ENCODE peak calls at places on chromosomes 4 and X, in five cellular contexts. A is NCI-H1417; T is activated CD4-positive, alpha-beta T cell treated with anti-CD3 and anti-CD28 coated beads, Interleukin-2, amount 10 ng/mL, durations not matched to agents 7 days and 5 days; R is T-helper 1 cell; O is lung microvascular endothelial cell. H is an unnamed sample.

GRCh38 chr4:57090099-57090498 is 20.1 kb downstream of the IGFBP7 start:
- DNase-seq in A (no peak), T (no peak), R (no peak), O (peak; percentile 81), H (no peak)

GRCh38 chr4:109184421-109184956 is 118.0 kb downstream of the COL25A1 start:
- DNase-seq in A (no peak), T (no peak), R (no peak), O (peak; percentile 42), H (no peak)

GRCh38 chr4:6857009-6857882 is 52.4 kb upstream of the TBC1D14 start:
- DNase-seq in A (no peak), T (no peak), R (no peak), O (no peak), H (no peak)

GRCh38 chr4:168514249-168514852 is 17.5 kb downstream of the PALLD start:
- DNase-seq in A (peak; percentile 60), T (no peak), R (peak; percentile 14), O (peak; percentile 44), H (no peak)

GRCh38 chr4:51842167-51842553 is 793 bp upstream of the DCUN1D4 start:
- DNase-seq in A (no peak), T (peak; percentile 7), R (no peak), O (peak; percentile 3), H (no peak)

GRCh38 chrX:25810202-25810601 is 327.9 kb upstream of the MAGEB18 start:
- DNase-seq in A (no peak), T (no peak), R (no peak), O (peak; percentile 16), H (no peak)

GRCh38 chr4:19729873-19730735 is 521.6 kb upstream of the SLIT2 start:
- DNase-seq in A (no peak), T (no peak), R (no peak), O (peak; percentile 94), H (no peak)

GRCh38 chr4:151671541-151672059 is 89.2 kb downstream of the GATB start:
- DNase-seq in A (no peak), T (no peak), R (no peak), O (no peak), H (no peak)

GRCh38 chrX:30533261-30533660 is 44.3 kb downstream of the TASL start:
- DNase-seq in A (no peak), T (no peak), R (no peak), O (no peak), H (no peak)

GRCh38 chr4:171727185-171727584 is 86.0 kb upstream of the GALNTL6 start:
- DNase-seq in A (no peak), T (no peak), R (no peak), O (no peak), H (no peak)

GRCh38 chr4:6695660-6696581 is 2.2 kb downstream of the S100P start:
- DNase-seq in A (peak; percentile 53), T (peak; percentile 82), R (peak; percentile 91), O (no peak), H (no peak)

GRCh38 chrX:142089193-142089592 is 115.9 kb downstream of the MAGEC2 start:
- DNase-seq in A (peak; percentile 23), T (no peak), R (no peak), O (no peak), H (no peak)

GRCh38 chr4:48016141-48017107 is at the start of the genes CNGA1 and NIPAL1:
- DNase-seq in A (peak; percentile 91), T (peak; percentile 53), R (peak; percentile 12), O (peak; percentile 35), H (no peak)

GRCh38 chr4:123110147-123110546 is 187.8 kb upstream of the NUDT6 start:
- DNase-seq in A (no peak), T (no peak), R (no peak), O (no peak), H (no peak)

GRCh38 chr4:125045311-125045710 is 269.4 kb upstream of the FAT4 start:
- DNase-seq in A (no peak), T (no peak), R (no peak), O (no peak), H (no peak)

GRCh38 chr4:4490041-4490440 is 51.8 kb downstream of the STX18 start:
- DNase-seq in A (no peak), T (no peak), R (no peak), O (no peak), H (no peak)

GRCh38 chrX:31658360-31658759 is 586.5 kb upstream of the FTHL17 start:
- DNase-seq in A (peak; percentile 69), T (no peak), R (no peak), O (peak; percentile 23), H (no peak)

GRCh38 chr4:63296773-63297172 is 1112.5 kb downstream of the TECRL start:
- DNase-seq in A (peak; percentile 62), T (no peak), R (no peak), O (no peak), H (no peak)

GRCh38 chrX:14056201-14056600 is 26.5 kb upstream of the GEMIN8 start:
- DNase-seq in A (no peak), T (no peak), R (no peak), O (no peak), H (no peak)

GRCh38 chrX:153644356-153645125 is 2.5 kb upstream of the DUSP9 start:
- DNase-seq in A (peak; percentile 5), T (no peak), R (no peak), O (no peak), H (no peak)

GRCh38 chr4:41155194-41155830 is 59.0 kb downstream of the APBB2 start:
- DNase-seq in A (no peak), T (no peak), R (no peak), O (peak; percentile 86), H (peak; percentile 39)

GRCh38 chrX:48071064-48071985 is at the start of gene ZNF630:
- DNase-seq in A (peak; percentile 84), T (peak; percentile 41), R (peak; percentile 65), O (peak; percentile 26), H (peak; percentile 9)

GRCh38 chr4:66000500-66001117 is 330.3 kb upstream of the EPHA5 start:
- DNase-seq in A (peak; percentile 56), T (no peak), R (no peak), O (no peak), H (no peak)

GRCh38 chr4:105145913-105146285 is 777 bp upstream of the TET2 start:
- DNase-seq in A (no peak), T (peak; percentile 29), R (peak; percentile 43), O (no peak), H (no peak)

GRCh38 chrX:10381218-10381617 is 224.4 kb downstream of the CLCN4 start:
- DNase-seq in A (no peak), T (no peak), R (no peak), O (no peak), H (no peak)

GRCh38 chr4:7628432-7628831 is 193.7 kb upstream of the PSAPL1 start:
- DNase-seq in A (no peak), T (no peak), R (no peak), O (peak; percentile 26), H (no peak)

GRCh38 chr4:87120411-87121162 is 99.8 kb downstream of the KLHL8 start:
- DNase-seq in A (no peak), T (no peak), R (no peak), O (peak; percentile 78), H (no peak)

GRCh38 chr4:36255575-36255974 is 11.3 kb upstream of the ARAP2 start:
- DNase-seq in A (peak; percentile 49), T (peak; percentile 86), R (peak; percentile 86), O (no peak), H (no peak)

GRCh38 chrX:37371578-37371981 is 22.4 kb downstream of the PRRG1 start:
- DNase-seq in A (no peak), T (no peak), R (no peak), O (no peak), H (no peak)

GRCh38 chr4:152616804-152617203 is 63.0 kb downstream of the TMEM154 start:
- DNase-seq in A (no peak), T (no peak), R (no peak), O (no peak), H (no peak)

GRCh38 chr4:75637176-75637575 is 6.8 kb upstream of the CDKL2 start:
- DNase-seq in A (no peak), T (no peak), R (no peak), O (no peak), H (peak; percentile 63)